ENCODE peak calls at places on chromosomes 5 and 9, in six cellular contexts. One of them, this sample, is unnamed.

GRCh38 chr5:29085142-29085541 is 2046.8 kb upstream of the CDH9 start:
- DNase-seq in heart left ventricle: no peak
- DNase-seq in dorsolateral prefrontal cortex: no peak
- DNase-seq in HFF-Myc: no peak
- DNase-seq in lower lobe of right lung: no peak
- DNase-seq in MM.1S: no peak
- DNase-seq in this sample: no peak

GRCh38 chr5:175035882-175036533 is 311.6 kb downstream of the MSX2 start:
- DNase-seq in heart left ventricle: no peak
- DNase-seq in lower lobe of right lung: no peak
- DNase-seq in MM.1S: no peak
- DNase-seq in dorsolateral prefrontal cortex: no peak
- DNase-seq in HFF-Myc: no peak
- DNase-seq in this sample: no peak

GRCh38 chr9:78298046-78298511 is 1.2 kb downstream of the PSAT1 start:
- DNase-seq in heart left ventricle: no peak
- DNase-seq in MM.1S: no peak
- DNase-seq in dorsolateral prefrontal cortex: peak
- DNase-seq in lower lobe of right lung: no peak
- DNase-seq in HFF-Myc: no peak
- DNase-seq in this sample: no peak

GRCh38 chr5:65268520-65268919 is 213.2 kb downstream of the ADAMTS6 start:
- DNase-seq in MM.1S: no peak
- DNase-seq in lower lobe of right lung: no peak
- DNase-seq in dorsolateral prefrontal cortex: no peak
- DNase-seq in heart left ventricle: no peak
- DNase-seq in HFF-Myc: no peak
- DNase-seq in this sample: no peak

GRCh38 chr5:54066433-54066832 is 243.9 kb downstream of the ARL15 start:
- DNase-seq in lower lobe of right lung: no peak
- DNase-seq in MM.1S: no peak
- DNase-seq in dorsolateral prefrontal cortex: no peak
- DNase-seq in HFF-Myc: no peak
- DNase-seq in heart left ventricle: no peak
- DNase-seq in this sample: no peak

GRCh38 chr5:132506094-132506692 is 15.6 kb upstream of the IRF1 start:
- DNase-seq in HFF-Myc: peak
- DNase-seq in lower lobe of right lung: no peak
- DNase-seq in MM.1S: peak
- DNase-seq in heart left ventricle: no peak
- DNase-seq in dorsolateral prefrontal cortex: no peak
- DNase-seq in this sample: peak

GRCh38 chr5:112862085-112862484 is 998 bp downstream of the SRP19 start:
- DNase-seq in dorsolateral prefrontal cortex: no peak
- DNase-seq in HFF-Myc: no peak
- DNase-seq in heart left ventricle: no peak
- DNase-seq in lower lobe of right lung: no peak
- DNase-seq in MM.1S: no peak
- DNase-seq in this sample: no peak

GRCh38 chr5:83494102-83494620 is 22.6 kb downstream of the VCAN start:
- DNase-seq in heart left ventricle: no peak
- DNase-seq in MM.1S: no peak
- DNase-seq in HFF-Myc: no peak
- DNase-seq in dorsolateral prefrontal cortex: no peak
- DNase-seq in lower lobe of right lung: no peak
- DNase-seq in this sample: no peak

GRCh38 chr9:137556069-137556838 is 4.6 kb downstream of the MRPL41 start:
- DNase-seq in heart left ventricle: no peak
- DNase-seq in HFF-Myc: no peak
- DNase-seq in lower lobe of right lung: no peak
- DNase-seq in dorsolateral prefrontal cortex: no peak
- DNase-seq in MM.1S: no peak
- DNase-seq in this sample: no peak

GRCh38 chr9:85431396-85432102 is 310.2 kb downstream of the AGTPBP1 start:
- DNase-seq in heart left ventricle: no peak
- DNase-seq in dorsolateral prefrontal cortex: no peak
- DNase-seq in HFF-Myc: no peak
- DNase-seq in lower lobe of right lung: no peak
- DNase-seq in MM.1S: no peak
- DNase-seq in this sample: no peak

GRCh38 chr9:91151741-91152095 is 210.0 kb downstream of the AUH start:
- DNase-seq in HFF-Myc: no peak
- DNase-seq in heart left ventricle: no peak
- DNase-seq in MM.1S: no peak
- DNase-seq in dorsolateral prefrontal cortex: no peak
- DNase-seq in lower lobe of right lung: no peak
- DNase-seq in this sample: no peak

GRCh38 chr9:71929791-71930440 is 18.5 kb downstream of the C9orf85 start:
- DNase-seq in MM.1S: no peak
- DNase-seq in heart left ventricle: no peak
- DNase-seq in HFF-Myc: no peak
- DNase-seq in dorsolateral prefrontal cortex: no peak
- DNase-seq in lower lobe of right lung: no peak
- DNase-seq in this sample: no peak

GRCh38 chr9:86700601-86701000 is 246.7 kb downstream of the GAS1 start:
- DNase-seq in MM.1S: no peak
- DNase-seq in lower lobe of right lung: no peak
- DNase-seq in HFF-Myc: no peak
- DNase-seq in heart left ventricle: peak
- DNase-seq in dorsolateral prefrontal cortex: peak
- DNase-seq in this sample: no peak

GRCh38 chr5:139495644-139496435 is 13.3 kb upstream of the STING1 start:
- DNase-seq in MM.1S: no peak
- DNase-seq in lower lobe of right lung: no peak
- DNase-seq in dorsolateral prefrontal cortex: no peak
- DNase-seq in heart left ventricle: no peak
- DNase-seq in HFF-Myc: no peak
- DNase-seq in this sample: no peak

GRCh38 chr5:172123269-172123692 is 64.7 kb downstream of the STK10 start:
- DNase-seq in heart left ventricle: peak
- DNase-seq in lower lobe of right lung: no peak
- DNase-seq in HFF-Myc: peak
- DNase-seq in MM.1S: no peak
- DNase-seq in dorsolateral prefrontal cortex: peak
- DNase-seq in this sample: no peak

GRCh38 chr9:120715331-120715924 is 1.2 kb upstream of the MEGF9 start:
- DNase-seq in lower lobe of right lung: no peak
- DNase-seq in HFF-Myc: peak
- DNase-seq in heart left ventricle: peak
- DNase-seq in dorsolateral prefrontal cortex: peak
- DNase-seq in MM.1S: no peak
- DNase-seq in this sample: no peak

GRCh38 chr9:87714819-87715218 is 11.1 kb upstream of the CTSL start:
- DNase-seq in MM.1S: no peak
- DNase-seq in lower lobe of right lung: no peak
- DNase-seq in heart left ventricle: no peak
- DNase-seq in dorsolateral prefrontal cortex: no peak
- DNase-seq in HFF-Myc: peak
- DNase-seq in this sample: no peak

GRCh38 chr5:137498736-137499505 is at the start of gene SPOCK1:
- DNase-seq in HFF-Myc: no peak
- DNase-seq in dorsolateral prefrontal cortex: peak
- DNase-seq in MM.1S: peak
- DNase-seq in heart left ventricle: peak
- DNase-seq in lower lobe of right lung: peak
- DNase-seq in this sample: peak

GRCh38 chr9:136244116-136244775 is 1.4 kb downstream of the QSOX2 start:
- DNase-seq in dorsolateral prefrontal cortex: no peak
- DNase-seq in MM.1S: peak
- DNase-seq in lower lobe of right lung: no peak
- DNase-seq in HFF-Myc: no peak
- DNase-seq in heart left ventricle: no peak
- DNase-seq in this sample: peak

GRCh38 chr9:18905883-18906649 is 126.9 kb downstream of the SAXO1 start:
- DNase-seq in MM.1S: no peak
- DNase-seq in heart left ventricle: no peak
- DNase-seq in HFF-Myc: no peak
- DNase-seq in dorsolateral prefrontal cortex: no peak
- DNase-seq in lower lobe of right lung: no peak
- DNase-seq in this sample: no peak

GRCh38 chr5:89417990-89418820 is 535.2 kb upstream of the MEF2C start:
- DNase-seq in MM.1S: no peak
- DNase-seq in heart left ventricle: no peak
- DNase-seq in HFF-Myc: no peak
- DNase-seq in lower lobe of right lung: peak
- DNase-seq in dorsolateral prefrontal cortex: no peak
- DNase-seq in this sample: no peak

GRCh38 chr9:88738708-88739107 is 203.7 kb downstream of the NXNL2 start:
- DNase-seq in heart left ventricle: no peak
- DNase-seq in HFF-Myc: peak
- DNase-seq in lower lobe of right lung: no peak
- DNase-seq in MM.1S: no peak
- DNase-seq in dorsolateral prefrontal cortex: no peak
- DNase-seq in this sample: no peak

GRCh38 chr9:88739373-88739772 is 204.4 kb downstream of the NXNL2 start:
- DNase-seq in dorsolateral prefrontal cortex: no peak
- DNase-seq in HFF-Myc: no peak
- DNase-seq in lower lobe of right lung: no peak
- DNase-seq in heart left ventricle: no peak
- DNase-seq in MM.1S: no peak
- DNase-seq in this sample: no peak

GRCh38 chr9:88742483-88742882 is 207.5 kb downstream of the NXNL2 start:
- DNase-seq in MM.1S: no peak
- DNase-seq in dorsolateral prefrontal cortex: no peak
- DNase-seq in HFF-Myc: peak
- DNase-seq in lower lobe of right lung: no peak
- DNase-seq in heart left ventricle: no peak
- DNase-seq in this sample: no peak

GRCh38 chr9:88740844-88741243 is 205.9 kb downstream of the NXNL2 start:
- DNase-seq in heart left ventricle: no peak
- DNase-seq in lower lobe of right lung: no peak
- DNase-seq in dorsolateral prefrontal cortex: no peak
- DNase-seq in HFF-Myc: no peak
- DNase-seq in MM.1S: no peak
- DNase-seq in this sample: no peak

DNA sequence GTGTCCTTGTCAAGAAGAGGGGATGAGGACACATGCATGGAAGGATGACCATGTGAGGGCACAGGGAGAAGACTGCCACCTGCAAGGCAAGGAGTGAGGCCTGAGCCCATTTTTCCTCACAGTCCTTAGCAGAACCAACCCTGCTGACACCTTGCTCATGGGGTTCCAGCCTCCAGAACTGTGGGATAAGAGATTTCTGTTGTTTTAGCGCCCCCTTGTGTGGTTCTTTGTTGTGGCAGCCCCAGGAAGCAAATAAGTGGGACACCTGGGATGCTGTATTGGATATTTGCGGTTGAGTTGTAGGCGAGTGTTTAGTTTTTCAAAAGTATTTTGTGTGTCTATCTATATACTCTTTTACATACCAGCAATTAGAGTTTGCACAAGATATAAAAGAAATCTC is 206.4 kb downstream of the NXNL2 start:
- DNase-seq in HFF-Myc: no peak
- DNase-seq in MM.1S: no peak
- DNase-seq in lower lobe of right lung: no peak
- DNase-seq in dorsolateral prefrontal cortex: no peak
- DNase-seq in heart left ventricle: no peak
- DNase-seq in this sample: peak
- TF ChIP-seq CTCF in HFF-Myc: peak
- TF ChIP-seq CTCF in MM.1S: peak
- TF ChIP-seq CTCF in lower lobe of right lung: no peak
- TF ChIP-seq CTCF in dorsolateral prefrontal cortex: no peak
- TF ChIP-seq CTCF in heart left ventricle: no peak
- TF ChIP-seq CTCF in this sample: peak

GRCh38 chr5:107216587-107216986 is 454.1 kb downstream of the EFNA5 start:
- DNase-seq in MM.1S: no peak
- DNase-seq in HFF-Myc: no peak
- DNase-seq in dorsolateral prefrontal cortex: no peak
- DNase-seq in heart left ventricle: no peak
- DNase-seq in lower lobe of right lung: no peak
- DNase-seq in this sample: no peak

GRCh38 chr5:107218457-107219193 is 452.1 kb downstream of the EFNA5 start:
- DNase-seq in HFF-Myc: no peak
- DNase-seq in MM.1S: no peak
- DNase-seq in heart left ventricle: no peak
- DNase-seq in lower lobe of right lung: no peak
- DNase-seq in dorsolateral prefrontal cortex: no peak
- DNase-seq in this sample: no peak

GRCh38 chr5:107219993-107220392 is 450.7 kb downstream of the EFNA5 start:
- DNase-seq in HFF-Myc: no peak
- DNase-seq in MM.1S: no peak
- DNase-seq in dorsolateral prefrontal cortex: no peak
- DNase-seq in lower lobe of right lung: no peak
- DNase-seq in heart left ventricle: no peak
- DNase-seq in this sample: no peak

GRCh38 chr5:107215581-107215980 is 455.2 kb downstream of the EFNA5 start:
- DNase-seq in heart left ventricle: no peak
- DNase-seq in dorsolateral prefrontal cortex: no peak
- DNase-seq in lower lobe of right lung: no peak
- DNase-seq in HFF-Myc: no peak
- DNase-seq in MM.1S: no peak
- DNase-seq in this sample: no peak

GRCh38 chr5:107217721-107218130 is 453.0 kb downstream of the EFNA5 start:
- DNase-seq in dorsolateral prefrontal cortex: peak
- DNase-seq in MM.1S: no peak
- DNase-seq in heart left ventricle: peak
- DNase-seq in lower lobe of right lung: peak
- DNase-seq in HFF-Myc: no peak
- DNase-seq in this sample: no peak
- H3K4me3 ChIP-seq in dorsolateral prefrontal cortex: no peak
- H3K4me3 ChIP-seq in MM.1S: no peak
- H3K4me3 ChIP-seq in heart left ventricle: no peak
- H3K4me3 ChIP-seq in lower lobe of right lung: no peak
- H3K4me3 ChIP-seq in HFF-Myc: no peak
- H3K4me3 ChIP-seq in this sample: no peak

GRCh38 chr5:78647838-78648358 is 674 bp downstream of the LHFPL2 start:
- DNase-seq in MM.1S: no peak
- DNase-seq in heart left ventricle: peak
- DNase-seq in HFF-Myc: no peak
- DNase-seq in dorsolateral prefrontal cortex: peak
- DNase-seq in lower lobe of right lung: peak
- DNase-seq in this sample: no peak
- TF ChIP-seq CTCF in MM.1S: no peak
- TF ChIP-seq CTCF in heart left ventricle: no peak
- TF ChIP-seq CTCF in HFF-Myc: no peak
- TF ChIP-seq CTCF in dorsolateral prefrontal cortex: no peak
- TF ChIP-seq CTCF in lower lobe of right lung: peak
- TF ChIP-seq CTCF in this sample: peak

GRCh38 chr5:181054138-181054537 is 14.1 kb downstream of the BTNL9 start:
- DNase-seq in lower lobe of right lung: no peak
- DNase-seq in HFF-Myc: no peak
- DNase-seq in MM.1S: no peak
- DNase-seq in dorsolateral prefrontal cortex: no peak
- DNase-seq in heart left ventricle: no peak
- DNase-seq in this sample: no peak

GRCh38 chr5:181052928-181053759 is 13.1 kb downstream of the BTNL9 start:
- DNase-seq in lower lobe of right lung: no peak
- DNase-seq in heart left ventricle: no peak
- DNase-seq in HFF-Myc: no peak
- DNase-seq in dorsolateral prefrontal cortex: no peak
- DNase-seq in MM.1S: no peak
- DNase-seq in this sample: peak

GRCh38 chr5:181052526-181052927 is 12.5 kb downstream of the BTNL9 start:
- DNase-seq in HFF-Myc: no peak
- DNase-seq in MM.1S: no peak
- DNase-seq in heart left ventricle: peak
- DNase-seq in dorsolateral prefrontal cortex: no peak
- DNase-seq in lower lobe of right lung: no peak
- DNase-seq in this sample: peak

GRCh38 chr5:181054871-181055494 is 14.9 kb downstream of the BTNL9 start:
- DNase-seq in dorsolateral prefrontal cortex: no peak
- DNase-seq in heart left ventricle: no peak
- DNase-seq in lower lobe of right lung: no peak
- DNase-seq in MM.1S: no peak
- DNase-seq in HFF-Myc: no peak
- DNase-seq in this sample: no peak

GRCh38 chr5:181053760-181054122 is 13.7 kb downstream of the BTNL9 start:
- DNase-seq in dorsolateral prefrontal cortex: no peak
- DNase-seq in HFF-Myc: no peak
- DNase-seq in lower lobe of right lung: no peak
- DNase-seq in MM.1S: no peak
- DNase-seq in heart left ventricle: peak
- DNase-seq in this sample: peak
- H3K4me3 ChIP-seq in dorsolateral prefrontal cortex: peak
- H3K4me3 ChIP-seq in HFF-Myc: no peak
- H3K4me3 ChIP-seq in lower lobe of right lung: peak
- H3K4me3 ChIP-seq in MM.1S: no peak
- H3K4me3 ChIP-seq in heart left ventricle: peak
- H3K4me3 ChIP-seq in this sample: peak